ENCODE peak calls at places on chromosomes 1 and 21, in ten cellular contexts. V, H, A, L, U, G, T, J, E and W are unnamed samples.

GRCh38 chr1:61222240-61222639 is 139.9 kb downstream of the NFIA start:
- DNase-seq in U (no peak), E (no peak), L (no peak), T (no peak), H (no peak), A (no peak), J (no peak), V (no peak), G (no peak), W (no peak)

GRCh38 chr1:59013276-59013927 is 229.6 kb upstream of the JUN start:
- DNase-seq in G (peak; percentile 65), J (peak; percentile 41), V (peak; percentile 69), T (peak; percentile 52), H (peak; percentile 90), U (peak; percentile 52), E (no peak), L (no peak), A (no peak), W (peak; percentile 87)

GRCh38 chr21:34871026-34871908 is 177.8 kb downstream of the RUNX1 start:
- DNase-seq in A (no peak), J (no peak), T (no peak), L (no peak), E (no peak), U (no peak), G (no peak), V (no peak), H (no peak), W (no peak)

GRCh38 chr1:1101503-1101902 is 14.4 kb downstream of the C1orf159 start:
- DNase-seq in V (no peak), J (no peak), G (peak; percentile 24), A (no peak), U (no peak), E (no peak), T (no peak), H (no peak), L (no peak), W (no peak)

GRCh38 chr1:235872270-235872669 is 5.6 kb upstream of the LYST start:
- DNase-seq in A (no peak), J (no peak), V (no peak), T (no peak), G (no peak), H (no peak), L (no peak), E (no peak), U (no peak), W (no peak)

GRCh38 chr21:41926807-41927171 is 27.0 kb downstream of the C2CD2 start:
- DNase-seq in L (no peak), V (no peak), H (no peak), J (no peak), T (no peak), A (no peak), E (no peak), G (no peak), U (no peak), W (no peak)

GRCh38 chr1:53115403-53116306 is 26.8 kb downstream of the SLC1A7 start:
- DNase-seq in J (no peak), H (peak; percentile 69), V (peak; percentile 56), A (no peak), L (no peak), E (no peak), G (no peak), U (no peak), T (no peak), W (no peak)

GRCh38 chr1:50705041-50705440 is 255.0 kb downstream of the FAF1 start:
- DNase-seq in J (no peak), V (no peak), U (no peak), E (no peak), G (no peak), H (no peak), A (no peak), L (no peak), T (no peak), W (no peak)

GRCh38 chr1:212909652-212910063 is 40.7 kb upstream of the VASH2 start:
- DNase-seq in H (peak; percentile 75), G (no peak), A (no peak), J (no peak), L (no peak), T (no peak), U (no peak), V (no peak), E (no peak), W (no peak)

GRCh38 chr1:6701437-6702153 is at the start of gene DNAJC11:
- DNase-seq in A (peak; percentile 30), G (peak; percentile 92), T (peak; percentile 94), L (peak; percentile 97), U (peak; percentile 82), E (peak; percentile 55), J (peak; percentile 89), H (peak; percentile 90), V (peak; percentile 91), W (no peak)

GRCh38 chr1:177340601-177341067 is 169.9 kb downstream of the BRINP2 start:
- DNase-seq in V (no peak), L (no peak), U (no peak), T (no peak), J (no peak), A (no peak), G (no peak), H (no peak), E (no peak), W (no peak)

GRCh38 chr1:110370827-110371226 is 20.0 kb downstream of the SLC16A4 start:
- DNase-seq in A (no peak), T (no peak), J (no peak), H (no peak), U (no peak), V (peak; percentile 62), G (no peak), L (no peak), E (peak; percentile 16), W (no peak)

GRCh38 chr1:72643142-72643541 is 360.8 kb upstream of the NEGR1 start:
- DNase-seq in E (no peak), U (no peak), G (no peak), V (no peak), L (no peak), H (no peak), A (no peak), T (no peak), J (no peak), W (no peak)

GRCh38 chr1:184425449-184426277 is 38.8 kb downstream of the C1orf21 start:
- DNase-seq in E (no peak), G (no peak), L (no peak), U (no peak), J (no peak), T (no peak), V (no peak), H (no peak), A (no peak), W (no peak)
- TF ChIP-seq CTCF in E (no peak), G (no peak), L (no peak), U (no peak), J (no peak), T (no peak), V (no peak), H (no peak), A (no peak), W (no peak)

GRCh38 chr21:32393677-32394001 is 827 bp upstream of the URB1 start:
- DNase-seq in H (no peak), J (no peak), G (no peak), E (no peak), L (no peak), T (no peak), A (no peak), U (no peak), V (no peak), W (no peak)
- H3K4me3 ChIP-seq in H (peak overlapping the region; percentile 98), J (peak overlapping the region; percentile 61), G (peak overlapping the region; percentile 70), E (peak overlapping the region; percentile 66), L (peak overlapping the region; percentile 78), T (peak overlapping the region; percentile 79), A (peak overlapping the region; percentile 82), U (peak overlapping the region; percentile 90), V (peak overlapping the region; percentile 91), W (peak overlapping the region; percentile 98)

DNA sequence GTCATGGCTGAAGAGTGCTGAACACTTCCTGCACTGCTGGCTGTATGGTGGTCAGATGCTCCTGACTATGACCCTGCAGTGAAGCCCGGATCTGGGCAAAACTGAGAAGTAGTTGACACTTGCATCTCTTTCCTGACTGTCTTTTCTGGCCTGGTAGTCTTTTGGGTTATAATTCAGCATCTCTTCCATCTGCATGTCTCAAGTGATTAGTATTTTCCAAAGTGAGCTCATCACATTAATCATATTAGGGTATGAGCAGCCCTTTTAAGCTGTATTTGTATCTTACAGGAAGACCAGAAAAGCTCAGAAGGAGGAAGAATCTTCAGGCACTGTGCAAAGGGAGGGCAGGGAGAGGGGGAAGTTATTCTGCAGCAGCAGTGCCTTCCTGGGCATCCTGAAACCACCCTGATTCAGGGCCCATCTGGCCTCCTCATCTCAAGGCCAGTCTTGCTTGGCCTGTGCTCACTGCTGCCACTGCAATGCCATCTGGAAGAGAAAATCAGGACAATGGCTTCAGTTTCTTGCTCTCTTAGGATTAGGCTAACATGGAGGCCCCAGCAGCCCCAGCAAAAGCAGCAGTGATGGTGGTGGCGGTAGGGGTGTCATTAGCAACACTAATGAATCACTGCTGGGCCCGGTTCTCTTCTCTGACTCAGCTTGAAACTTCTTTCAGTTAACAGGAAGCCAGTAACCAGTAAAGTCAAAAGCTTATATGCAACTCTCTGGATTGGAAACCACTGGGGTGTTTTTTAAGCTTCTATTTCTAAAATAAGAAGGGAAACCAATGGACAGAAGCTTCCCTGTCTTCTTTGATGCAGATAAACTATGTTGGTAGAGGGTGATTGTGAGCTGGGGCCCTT is 63.3 kb upstream of the WDR26 start:
- DNase-seq in J (peak; percentile 16), T (no peak), L (no peak), U (no peak), H (peak; percentile 81), A (no peak), G (no peak), E (no peak), V (peak; percentile 77), W (no peak)
- TF ChIP-seq CTCF in J (no peak), T (no peak), L (no peak), U (no peak), H (no peak), A (no peak), G (no peak), E (no peak), V (peak; percentile 0), W (no peak)

GRCh38 chr1:207428783-207429182 is 25.3 kb upstream of the CR2 start:
- DNase-seq in A (no peak), H (no peak), E (no peak), V (no peak), L (no peak), U (no peak), T (no peak), J (no peak), G (no peak), W (no peak)

GRCh38 chr1:207423560-207424292 is 30.4 kb upstream of the CR2 start:
- DNase-seq in J (no peak), V (no peak), H (peak; percentile 67), T (no peak), U (no peak), A (no peak), G (no peak), E (no peak), L (no peak), W (no peak)

GRCh38 chr1:207421078-207421477 is 33.0 kb upstream of the CR2 start:
- DNase-seq in A (no peak), T (no peak), L (no peak), U (no peak), V (no peak), G (no peak), H (no peak), J (no peak), E (no peak), W (no peak)

GRCh38 chr1:207427832-207428231 is 26.3 kb upstream of the CR2 start:
- DNase-seq in L (no peak), V (no peak), J (no peak), A (no peak), G (no peak), H (no peak), T (no peak), U (no peak), E (no peak), W (no peak)

GRCh38 chr1:207424570-207425131 is 29.5 kb upstream of the CR2 start:
- DNase-seq in G (no peak), H (peak; percentile 5), V (no peak), E (no peak), U (no peak), L (no peak), J (no peak), T (no peak), A (no peak), W (no peak)
- H3K4me3 ChIP-seq in G (no peak overlapping the region), H (no peak overlapping the region), V (no peak overlapping the region), E (no peak overlapping the region), U (no peak overlapping the region), L (no peak overlapping the region), J (no peak overlapping the region), T (no peak overlapping the region), A (no peak overlapping the region), W (no peak overlapping the region)